ENCODE peak calls at places on chromosomes 12 and 14, in seven cellular contexts. H is heart right ventricle, E is aorta, P is mucosa of descending colon, R is A549, N is K562, T is right cardiac atrium. I is an unnamed sample.

GRCh38 chr12:32196250-32197198 is 89.9 kb downstream of the BICD1 start:
- ATAC-seq in H (no peak), E (no peak), P (no peak), R (no peak), N (no peak), T (no peak), I (no peak)

GRCh38 chr14:29236848-29237247 is 470.3 kb downstream of the FOXG1 start:
- ATAC-seq in H (no peak), E (no peak), P (no peak), R (peak), N (no peak), T (no peak), I (no peak)

GRCh38 chr14:86038401-86038985 is 508.5 kb downstream of the FLRT2 start:
- ATAC-seq in H (no peak), E (peak), P (no peak), R (no peak), N (no peak), T (peak), I (no peak)

GRCh38 chr12:55705802-55706402 is 1.8 kb downstream of the ITGA7 start:
- ATAC-seq in H (no peak), E (no peak), P (peak), R (no peak), N (peak), T (no peak), I (no peak)

GRCh38 chr12:62250671-62251608 is 9.3 kb upstream of the USP15 start:
- ATAC-seq in H (no peak), E (no peak), P (no peak), R (no peak), N (peak), T (peak), I (peak)

GRCh38 chr14:23434488-23435219 is 806 bp downstream of the MYH7 start:
- ATAC-seq in H (no peak), E (no peak), P (no peak), R (no peak), N (no peak), T (no peak), I (no peak)

GRCh38 chr12:132719141-132719953 is 8.7 kb downstream of the PGAM5 start:
- ATAC-seq in H (peak), E (no peak), P (no peak), R (peak), N (no peak), T (no peak), I (no peak)

GRCh38 chr14:80455031-80455430 is 243.7 kb upstream of the DIO2 start:
- ATAC-seq in H (no peak), E (no peak), P (no peak), R (no peak), N (no peak), T (no peak), I (no peak)

GRCh38 chr14:21436567-21437062 is 19.3 kb downstream of the CHD8 start:
- ATAC-seq in H (no peak), E (peak), P (peak), R (peak), N (no peak), T (no peak), I (no peak)

GRCh38 chr12:125100551-125101434 is 35.6 kb downstream of the AACS start:
- ATAC-seq in H (no peak), E (no peak), P (peak), R (no peak), N (no peak), T (no peak), I (no peak)

GRCh38 chr12:42143401-42144173 is 1.1 kb downstream of the GXYLT1 start:
- ATAC-seq in H (no peak), E (no peak), P (no peak), R (no peak), N (no peak), T (no peak), I (no peak)

GRCh38 chr12:5887758-5888157 is 57.3 kb downstream of the ANO2 start:
- ATAC-seq in H (no peak), E (no peak), P (no peak), R (no peak), N (no peak), T (no peak), I (no peak)

GRCh38 chr12:108119126-108119973 is 9.7 kb upstream of the WSCD2 start:
- ATAC-seq in H (no peak), E (no peak), P (peak), R (no peak), N (peak), T (peak), I (peak)

GRCh38 chr14:68081489-68081888 is 261.9 kb downstream of the RAD51B start:
- ATAC-seq in H (no peak), E (no peak), P (no peak), R (no peak), N (no peak), T (no peak), I (no peak)

GRCh38 chr12:93836616-93837260 is 159.6 kb downstream of the CRADD start:
- ATAC-seq in H (peak), E (no peak), P (no peak), R (no peak), N (no peak), T (no peak), I (no peak)

GRCh38 chr14:98198385-98198784 is 1073.6 kb downstream of the BCL11B start:
- ATAC-seq in H (no peak), E (no peak), P (peak), R (no peak), N (no peak), T (no peak), I (no peak)

GRCh38 chr12:55499810-55500252 is 7.7 kb downstream of the OR6C68 start:
- ATAC-seq in H (no peak), E (no peak), P (peak), R (no peak), N (peak), T (no peak), I (no peak)

GRCh38 chr12:122929812-122930211 is 33.9 kb upstream of the VPS37B start:
- ATAC-seq in H (peak), E (no peak), P (no peak), R (peak), N (no peak), T (peak), I (no peak)

GRCh38 chr12:15851045-15851444 is 31.1 kb upstream of the STRAP start:
- ATAC-seq in H (no peak), E (no peak), P (no peak), R (no peak), N (no peak), T (no peak), I (no peak)

GRCh38 chr12:121196902-121197301 is 13.0 kb upstream of the P2RX4 start:
- ATAC-seq in H (no peak), E (no peak), P (peak), R (no peak), N (peak), T (peak), I (peak)

DNA sequence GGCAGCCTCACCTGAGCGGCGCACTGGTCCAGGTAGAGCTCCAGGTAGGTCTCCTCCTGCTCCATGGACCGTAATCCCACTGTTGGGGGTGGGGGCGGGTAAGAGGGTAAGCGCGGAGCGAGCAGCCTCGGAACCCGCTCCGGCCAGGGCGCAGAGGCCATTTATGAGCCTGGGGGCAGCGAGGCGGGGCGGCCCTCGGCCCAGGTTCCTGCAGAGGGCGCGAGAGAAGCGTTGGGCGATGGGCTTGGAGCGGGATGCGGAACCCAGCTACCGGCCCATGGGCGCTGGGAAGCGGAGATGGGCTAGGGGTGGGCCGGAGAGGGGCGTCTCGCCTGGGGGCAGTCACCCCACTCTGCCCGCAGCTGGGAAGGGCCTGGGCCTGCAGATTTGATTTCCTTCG is at the start of gene TBPL2:
- ATAC-seq in H (peak), E (no peak), P (no peak), R (no peak), N (no peak), T (peak), I (no peak)
- H3K4me3 ChIP-seq in H (no peak), E (no peak), P (no peak), R (no peak), N (no peak), T (no peak), I (no peak)

GRCh38 chr14:32933943-32934890 is 4.5 kb upstream of the NPAS3 start:
- ATAC-seq in H (no peak), E (peak), P (peak), R (peak), N (no peak), T (no peak), I (no peak)

GRCh38 chr14:32932302-32932920 is 6.3 kb upstream of the NPAS3 start:
- ATAC-seq in H (no peak), E (no peak), P (no peak), R (no peak), N (no peak), T (no peak), I (no peak)

GRCh38 chr14:32932921-32933622 is 5.6 kb upstream of the NPAS3 start:
- ATAC-seq in H (peak), E (peak), P (peak), R (no peak), N (no peak), T (peak), I (peak)

GRCh38 chr14:32934891-32935633 is 3.6 kb upstream of the NPAS3 start:
- ATAC-seq in H (no peak), E (no peak), P (no peak), R (no peak), N (no peak), T (no peak), I (no peak)

DNA sequence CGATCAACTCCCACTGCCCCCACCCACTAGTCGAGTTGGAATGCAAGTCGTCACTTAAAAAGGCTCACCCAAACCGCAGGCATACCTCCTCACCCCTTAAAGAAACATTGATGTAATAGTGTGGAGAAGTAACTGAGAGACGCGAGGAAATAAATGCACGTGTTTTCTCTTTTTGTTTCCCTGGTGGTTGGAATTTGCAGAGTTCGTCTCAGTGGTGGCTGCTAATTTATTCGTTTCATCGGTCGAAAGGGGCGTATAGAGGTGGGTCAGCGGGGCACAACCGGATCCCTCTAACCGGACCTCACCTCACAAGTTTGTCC is 5.1 kb upstream of the NPAS3 start:
- ATAC-seq in H (no peak), E (no peak), P (no peak), R (peak), N (no peak), T (no peak), I (no peak)
- H3K4me3 ChIP-seq in H (peak), E (peak), P (no peak), R (peak), N (no peak), T (peak), I (peak)

GRCh38 chr12:52807544-52808470 is 6.1 kb downstream of the KRT4 start:
- ATAC-seq in H (no peak), E (no peak), P (no peak), R (no peak), N (peak), T (no peak), I (no peak)

GRCh38 chr12:52805000-52805399 is 8.9 kb downstream of the KRT4 start:
- ATAC-seq in H (no peak), E (no peak), P (no peak), R (no peak), N (peak), T (no peak), I (no peak)

GRCh38 chr12:52805739-52806138 is 8.2 kb downstream of the KRT4 start:
- ATAC-seq in H (no peak), E (no peak), P (no peak), R (no peak), N (no peak), T (no peak), I (no peak)

GRCh38 chr12:52806821-52807543 is 6.9 kb downstream of the KRT4 start:
- ATAC-seq in H (no peak), E (no peak), P (no peak), R (no peak), N (no peak), T (no peak), I (no peak)

GRCh38 chr12:52806169-52806811 is 7.6 kb downstream of the KRT4 start:
- ATAC-seq in H (no peak), E (no peak), P (no peak), R (no peak), N (no peak), T (no peak), I (no peak)
- H3K4me3 ChIP-seq in H (no peak), E (no peak), P (no peak), R (no peak), N (no peak), T (no peak), I (no peak)

GRCh38 chr14:103103461-103104388 is 9.2 kb downstream of the EXOC3L4 start:
- ATAC-seq in H (peak), E (peak), P (peak), R (peak), N (no peak), T (peak), I (peak)
- H3K4me3 ChIP-seq in H (no peak), E (no peak), P (no peak), R (peak), N (no peak), T (no peak), I (peak)

DNA sequence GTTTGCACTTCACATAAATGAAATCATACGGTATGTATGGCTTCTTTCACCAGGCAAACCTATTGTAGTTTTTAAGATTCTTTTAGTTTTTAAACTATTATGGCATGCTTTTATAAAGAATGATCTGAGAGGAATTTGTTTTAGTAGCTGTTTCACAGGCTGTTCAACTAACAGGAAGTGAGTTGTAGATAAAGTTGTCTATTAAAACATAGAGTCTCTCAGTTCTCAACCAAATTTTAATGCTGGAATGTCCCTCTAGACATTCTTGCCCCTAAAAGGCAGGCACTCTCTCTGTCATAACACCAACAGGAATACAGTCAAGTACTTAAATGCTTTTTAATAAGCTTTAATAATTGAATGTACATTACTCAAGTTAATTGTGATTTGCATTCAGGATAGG is 102.7 kb upstream of the DACT1 start:
- ATAC-seq in H (no peak), E (no peak), P (no peak), R (no peak), N (no peak), T (peak), I (no peak)
- H3K4me3 ChIP-seq in H (no peak), E (no peak), P (no peak), R (no peak), N (no peak), T (no peak), I (no peak)

GRCh38 chr14:64878775-64879634 is 702 bp downstream of the SPTB start:
- ATAC-seq in H (peak), E (peak), P (peak), R (peak), N (peak), T (peak), I (peak)
- H3K4me3 ChIP-seq in H (peak), E (peak), P (no peak), R (peak), N (peak), T (peak), I (peak)

GRCh38 chr14:54667026-54667744 is 100.3 kb downstream of the SAMD4A start:
- ATAC-seq in H (no peak), E (no peak), P (no peak), R (no peak), N (no peak), T (no peak), I (no peak)

GRCh38 chr14:54665938-54666337 is 99.0 kb downstream of the SAMD4A start:
- ATAC-seq in H (no peak), E (no peak), P (no peak), R (no peak), N (no peak), T (no peak), I (no peak)

GRCh38 chr14:54669759-54670630 is 103.1 kb downstream of the SAMD4A start:
- ATAC-seq in H (no peak), E (no peak), P (peak), R (no peak), N (no peak), T (no peak), I (peak)

GRCh38 chr14:54664961-54665360 is 98.0 kb downstream of the SAMD4A start:
- ATAC-seq in H (no peak), E (no peak), P (no peak), R (no peak), N (no peak), T (no peak), I (no peak)

DNA sequence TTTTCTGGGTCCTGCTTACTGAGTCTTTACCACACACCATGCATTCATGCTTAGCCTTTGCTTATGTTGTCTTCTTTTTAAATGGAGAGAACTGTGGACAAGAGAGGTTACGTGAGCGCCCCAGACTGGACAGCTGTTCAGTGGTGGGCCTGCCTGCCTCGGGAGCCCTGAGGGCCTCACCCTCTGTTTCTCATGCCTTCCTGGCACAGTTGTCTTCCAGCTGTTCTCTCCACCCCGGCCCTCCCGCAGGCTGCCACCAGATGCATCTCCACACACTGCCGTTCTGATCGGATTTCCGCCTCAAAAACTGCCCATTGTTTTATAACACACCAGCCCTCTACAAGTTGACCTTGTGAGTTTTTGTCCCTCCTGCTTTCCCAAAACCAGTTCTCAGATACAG is 100.8 kb downstream of the SAMD4A start:
- ATAC-seq in H (no peak), E (no peak), P (no peak), R (no peak), N (no peak), T (no peak), I (no peak)
- H3K4me3 ChIP-seq in H (no peak), E (no peak), P (no peak), R (no peak), N (no peak), T (no peak), I (no peak)

I was measured in gastroesophageal sphincter.